ENCODE peak calls at places on chromosomes 12 and 14, in five cellular contexts. B is GM12878, I is HepG2, T is SK-N-SH, P is K562. H is an unnamed sample.
A peak's percentile ranks its signal among the peaks of the same experiment; 100 is the strongest.

GRCh38 chr12:107459649-107460048 is 225.9 kb upstream of the PWP1 start:
- DNase-seq in I (no peak), P (no peak), B (no peak), T (no peak), H (no peak)

GRCh38 chr12:58668831-58669230 is 251.5 kb downstream of the LRIG3 start:
- DNase-seq in I (no peak), P (no peak), T (no peak), B (no peak), H (no peak)

GRCh38 chr12:6915789-6916285 is 1.5 kb downstream of the ENO2 start:
- DNase-seq in P (no peak), B (no peak), I (no peak), T (no peak), H (no peak)

GRCh38 chr12:58871557-58871956 is 48.7 kb downstream of the LRIG3 start:
- DNase-seq in T (no peak), P (no peak), I (no peak), B (no peak), H (no peak)

GRCh38 chr12:88309546-88309945 is 167.4 kb downstream of the TMTC3 start:
- DNase-seq in B (no peak), T (no peak), P (no peak), I (no peak), H (no peak)

GRCh38 chr14:36975834-36976233 is 196.6 kb downstream of the SLC25A21 start:
- DNase-seq in I (peak; percentile 79), T (no peak), P (no peak), B (no peak), H (no peak)

GRCh38 chr12:6294533-6295186 is 15.8 kb upstream of the PLEKHG6 start:
- DNase-seq in B (no peak), T (no peak), P (no peak), I (peak; percentile 87), H (no peak)

GRCh38 chr12:51686727-51687126 is 95.7 kb downstream of the SCN8A start:
- DNase-seq in T (no peak), P (no peak), I (no peak), B (no peak), H (no peak)

GRCh38 chr12:62006076-62006732 is 254.0 kb upstream of the USP15 start:
- DNase-seq in T (peak; percentile 49), P (peak; percentile 40), I (peak; percentile 34), B (no peak), H (peak; percentile 45)

GRCh38 chr14:103845327-103845726 is 2.0 kb downstream of the PPP1R13B start:
- DNase-seq in B (no peak), T (no peak), I (no peak), P (no peak), H (no peak)

GRCh38 chr12:118055144-118055557 is 5.8 kb downstream of the WSB2 start:
- DNase-seq in B (no peak), T (peak; percentile 69), P (peak; percentile 52), I (peak; percentile 68), H (no peak)

GRCh38 chr14:70020350-70021170 is 141.3 kb downstream of the SMOC1 start:
- DNase-seq in I (no peak), P (no peak), B (no peak), T (no peak), H (no peak)

GRCh38 chr12:116614194-116614885 is 55.2 kb downstream of the MAP1LC3B2 start:
- DNase-seq in P (no peak), B (no peak), I (no peak), T (no peak), H (no peak)

GRCh38 chr12:95473440-95473946 is 459 bp upstream of the METAP2 start:
- DNase-seq in B (peak; percentile 13), T (peak; percentile 45), I (peak; percentile 39), P (peak; percentile 28), H (peak; percentile 19)

GRCh38 chr14:21003788-21004346 is 4.8 kb downstream of the SLC39A2 start:
- DNase-seq in I (no peak), B (no peak), P (no peak), T (no peak), H (no peak)

GRCh38 chr12:103518899-103519298 is 23.1 kb upstream of the C12orf42 start:
- DNase-seq in P (no peak), T (no peak), B (no peak), I (no peak), H (no peak)

GRCh38 chr12:45379261-45379660 is 163.4 kb downstream of the ANO6 start:
- DNase-seq in T (no peak), I (no peak), B (no peak), P (no peak), H (peak; percentile 3)

GRCh38 chr12:75721790-75722189 is 210.4 kb upstream of the KRR1 start:
- DNase-seq in I (no peak), B (no peak), T (no peak), P (no peak), H (no peak)

GRCh38 chr12:54217774-54218221 is 29.0 kb upstream of the SMUG1 start:
- DNase-seq in I (no peak), T (no peak), B (no peak), P (no peak), H (no peak)

GRCh38 chr14:33282811-33283210 is 344.1 kb downstream of the NPAS3 start:
- DNase-seq in B (no peak), P (no peak), T (no peak), I (no peak), H (no peak)

GRCh38 chr14:51836417-51836816 is 24.0 kb upstream of the GNG2 start:
- DNase-seq in B (no peak), I (no peak), P (no peak), T (no peak), H (no peak)

GRCh38 chr14:54105406-54105805 is 148.8 kb upstream of the BMP4 start:
- DNase-seq in I (no peak), B (no peak), T (no peak), P (no peak), H (peak; percentile 37)

GRCh38 chr14:90599748-90600507 is 203.1 kb downstream of the CALM1 start:
- DNase-seq in I (peak; percentile 3), P (no peak), T (no peak), B (no peak), H (no peak)

GRCh38 chr12:53299101-53299453 is 418 bp upstream of the MYG1 start:
- DNase-seq in I (peak; percentile 23), B (no peak), T (no peak), P (no peak), H (peak; percentile 29)

GRCh38 chr12:108302471-108303311 is 36.4 kb downstream of the CMKLR1 start:
- DNase-seq in P (no peak), B (no peak), I (peak; percentile 84), T (peak; percentile 39), H (no peak)

GRCh38 chr12:2179953-2180736 is 127.4 kb downstream of the CACNA1C start:
- DNase-seq in B (no peak), P (no peak), I (no peak), T (no peak), H (peak; percentile 29)
- TF ChIP-seq YY1 in B (no peak), P (no peak), I (no peak), T (no peak), H (peak; percentile 7)

GRCh38 chr14:23559010-23559920 is 3.2 kb downstream of the THTPA start:
- DNase-seq in P (peak; percentile 68), I (peak; percentile 72), T (peak; percentile 76), B (no peak), H (no peak)
- TF ChIP-seq RAD21 in P (peak; percentile 54), I (peak; percentile 95), T (peak; percentile 75), B (peak; percentile 82), H (peak; percentile 70)

DNA sequence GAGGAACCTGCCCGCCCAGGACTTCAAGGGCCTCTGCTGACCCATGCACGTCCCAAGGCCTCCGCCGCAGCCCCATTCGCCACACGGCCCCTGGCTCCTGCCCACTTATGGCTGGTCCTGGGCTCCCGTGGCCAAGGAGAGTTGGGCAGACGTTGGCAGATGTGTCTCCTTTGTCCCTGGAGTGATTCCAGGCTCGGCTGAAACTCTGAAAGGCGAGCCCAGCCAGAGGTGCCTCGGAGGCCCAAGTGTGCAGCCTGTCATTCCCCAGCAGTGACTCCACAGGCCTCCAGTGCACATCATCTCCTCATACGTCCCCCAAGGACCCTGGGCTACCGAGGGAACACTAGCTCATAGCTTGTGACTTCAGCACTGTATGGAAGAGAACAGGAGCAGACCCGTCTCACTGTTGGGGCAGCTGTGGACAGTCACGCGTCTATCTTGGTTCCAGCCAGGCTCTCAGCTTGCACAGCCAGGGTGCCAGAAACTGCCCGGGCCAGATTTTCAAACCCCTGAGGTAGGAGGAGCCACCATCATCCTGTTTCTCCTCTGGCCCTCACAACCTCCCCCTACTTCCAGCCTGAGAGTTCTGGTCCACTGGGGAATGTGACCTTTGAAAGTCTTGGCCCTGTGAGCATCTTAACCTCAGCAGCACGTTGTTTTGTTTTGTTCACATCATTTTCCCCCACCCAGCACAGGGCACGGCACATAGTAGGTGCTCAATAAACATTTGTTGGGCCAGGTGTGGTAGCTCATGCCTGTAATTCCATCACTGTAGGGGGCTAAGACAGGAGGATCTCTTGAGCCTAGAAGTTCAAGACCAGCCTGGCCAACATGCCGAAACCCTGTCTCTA is 50.2 kb downstream of the PSMA6 start:
- DNase-seq in P (no peak), I (no peak), T (no peak), B (no peak), H (no peak)
- TF ChIP-seq REST in P (no peak), I (no peak), T (no peak), B (no peak), H (no peak)

DNA sequence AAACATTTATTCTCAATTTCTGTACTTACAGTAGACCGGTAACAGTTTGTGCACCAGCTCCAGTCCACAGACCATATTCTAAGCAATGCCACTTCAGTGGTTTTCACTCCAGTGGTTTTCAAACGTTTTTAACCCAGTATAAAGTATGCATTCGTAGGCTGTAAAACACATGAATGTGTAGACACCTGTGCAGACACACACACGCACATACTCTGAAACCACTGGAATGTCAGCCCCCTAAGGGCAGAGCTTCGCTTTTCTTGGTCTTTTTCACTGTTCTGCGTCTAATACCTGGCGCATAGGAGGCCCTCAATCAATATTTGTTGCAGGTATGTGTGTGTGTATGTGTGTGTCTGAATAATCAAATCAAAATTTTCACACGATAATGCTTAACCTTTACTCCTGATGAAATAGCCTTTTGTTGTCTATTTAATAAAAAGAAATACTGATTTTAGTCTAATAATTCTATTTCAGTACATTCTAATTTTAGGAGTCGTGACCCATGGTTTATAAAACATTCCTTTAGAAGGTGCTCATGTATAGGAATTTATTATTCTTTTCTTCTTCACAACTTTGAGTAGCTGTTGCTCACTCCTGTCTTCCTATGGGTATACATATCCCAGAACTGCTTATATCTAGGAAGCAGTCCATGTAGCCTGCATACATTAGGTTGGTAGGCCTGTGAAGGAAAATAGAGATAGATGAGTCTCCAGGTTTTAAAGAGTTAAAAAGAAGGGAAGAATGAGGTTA is 73.6 kb upstream of the REP15 start:
- DNase-seq in T (no peak), P (no peak), B (no peak), I (no peak), H (no peak)
- TF ChIP-seq YY1 in T (no peak), P (no peak), B (no peak), I (no peak), H (no peak)

DNA sequence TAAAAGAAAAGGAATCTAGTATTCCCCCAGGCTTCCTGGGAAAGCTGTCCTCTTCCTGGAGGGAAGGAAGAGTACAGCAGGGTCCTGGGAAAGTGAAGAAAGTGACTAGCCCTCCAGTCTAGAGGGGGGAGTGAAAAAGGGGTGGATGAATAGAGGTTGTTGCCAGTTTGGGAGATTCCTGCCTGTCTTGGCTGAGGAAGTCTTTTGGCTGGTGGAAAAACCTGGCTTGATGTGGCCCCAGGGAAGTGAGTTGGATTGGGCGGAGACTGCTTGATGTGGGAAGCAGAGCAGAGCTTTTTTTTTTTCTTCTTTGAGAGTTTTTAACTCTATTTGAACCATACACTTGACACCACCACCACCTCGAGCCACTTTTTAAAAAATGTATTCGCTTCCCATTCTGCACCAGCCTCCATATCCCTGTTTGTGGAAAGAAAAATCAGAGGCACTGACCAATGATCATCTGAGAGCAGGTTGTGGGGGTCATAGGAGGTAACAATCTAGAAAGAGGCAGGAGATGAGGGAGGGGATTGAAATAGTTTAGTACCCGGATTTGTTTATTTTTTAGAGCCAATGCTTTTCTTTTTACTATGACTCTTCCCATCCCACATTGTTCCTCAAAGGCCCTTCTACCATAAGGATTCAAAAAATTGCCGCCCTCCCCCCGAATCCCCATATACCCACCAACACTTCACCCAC is 718 bp upstream of the DTX3 start:
- DNase-seq in I (no peak), T (no peak), B (no peak), P (no peak), H (no peak)
- TF ChIP-seq RAD21 in I (no peak), T (no peak), B (no peak), P (no peak), H (no peak)